ENCODE peak calls at places on chromosome 3, in nine cellular contexts. One of them, this sample, is unnamed.

GRCh38 chr3:51974963-51975856 is at the start of gene ABHD14A:
- DNase-seq in AG04449: no peak
- DNase-seq in NCI-H510A treated with DMSO at 0.1 percent for 48 hours: peak; percentile 26
- DNase-seq in left ventricle myocardium inferior: peak; percentile 74
- DNase-seq in HS-5: no peak
- DNase-seq in stimulated activated effector memory CD8-positive, alpha-beta T cell treated with anti-CD3 and anti-CD28 coated beads, Interleukin-12 subunit alpha, Interleukin-12 subunit beta, amount 100 ng/mL, for 72 hours: peak; percentile 65
- DNase-seq in heart left ventricle: peak; percentile 78
- DNase-seq in HuH-7: peak; percentile 86
- DNase-seq in left cardiac atrium: peak; percentile 78
- DNase-seq in this sample: peak; percentile 72

GRCh38 chr3:129822679-129823078 is 70.8 kb downstream of the TMCC1 start:
- DNase-seq in left cardiac atrium: no peak
- DNase-seq in stimulated activated effector memory CD8-positive, alpha-beta T cell treated with anti-CD3 and anti-CD28 coated beads, Interleukin-12 subunit alpha, Interleukin-12 subunit beta, amount 100 ng/mL, for 72 hours: no peak
- DNase-seq in heart left ventricle: no peak
- DNase-seq in HuH-7: no peak
- DNase-seq in left ventricle myocardium inferior: no peak
- DNase-seq in NCI-H510A treated with DMSO at 0.1 percent for 48 hours: no peak
- DNase-seq in HS-5: no peak
- DNase-seq in AG04449: peak; percentile 42
- DNase-seq in this sample: no peak

GRCh38 chr3:194287392-194287791 is 63.7 kb downstream of the CPN2 start:
- DNase-seq in NCI-H510A treated with DMSO at 0.1 percent for 48 hours: no peak
- DNase-seq in HS-5: no peak
- DNase-seq in left cardiac atrium: no peak
- DNase-seq in left ventricle myocardium inferior: no peak
- DNase-seq in stimulated activated effector memory CD8-positive, alpha-beta T cell treated with anti-CD3 and anti-CD28 coated beads, Interleukin-12 subunit alpha, Interleukin-12 subunit beta, amount 100 ng/mL, for 72 hours: no peak
- DNase-seq in AG04449: no peak
- DNase-seq in HuH-7: no peak
- DNase-seq in heart left ventricle: no peak
- DNase-seq in this sample: no peak

GRCh38 chr3:40765884-40766283 is 241.1 kb downstream of the ZNF621 start:
- DNase-seq in HS-5: no peak
- DNase-seq in AG04449: no peak
- DNase-seq in heart left ventricle: no peak
- DNase-seq in stimulated activated effector memory CD8-positive, alpha-beta T cell treated with anti-CD3 and anti-CD28 coated beads, Interleukin-12 subunit alpha, Interleukin-12 subunit beta, amount 100 ng/mL, for 72 hours: no peak
- DNase-seq in left cardiac atrium: no peak
- DNase-seq in NCI-H510A treated with DMSO at 0.1 percent for 48 hours: no peak
- DNase-seq in HuH-7: no peak
- DNase-seq in left ventricle myocardium inferior: no peak
- DNase-seq in this sample: no peak

GRCh38 chr3:134824676-134825290 is 29.7 kb downstream of the EPHB1 start:
- DNase-seq in NCI-H510A treated with DMSO at 0.1 percent for 48 hours: no peak
- DNase-seq in heart left ventricle: no peak
- DNase-seq in AG04449: no peak
- DNase-seq in HS-5: no peak
- DNase-seq in left ventricle myocardium inferior: no peak
- DNase-seq in HuH-7: no peak
- DNase-seq in stimulated activated effector memory CD8-positive, alpha-beta T cell treated with anti-CD3 and anti-CD28 coated beads, Interleukin-12 subunit alpha, Interleukin-12 subunit beta, amount 100 ng/mL, for 72 hours: no peak
- DNase-seq in left cardiac atrium: no peak
- DNase-seq in this sample: no peak

GRCh38 chr3:45789235-45789812 is 7.0 kb downstream of the SLC6A20 start:
- DNase-seq in stimulated activated effector memory CD8-positive, alpha-beta T cell treated with anti-CD3 and anti-CD28 coated beads, Interleukin-12 subunit alpha, Interleukin-12 subunit beta, amount 100 ng/mL, for 72 hours: no peak
- DNase-seq in HS-5: no peak
- DNase-seq in NCI-H510A treated with DMSO at 0.1 percent for 48 hours: no peak
- DNase-seq in heart left ventricle: no peak
- DNase-seq in left cardiac atrium: no peak
- DNase-seq in left ventricle myocardium inferior: no peak
- DNase-seq in AG04449: no peak
- DNase-seq in HuH-7: no peak
- DNase-seq in this sample: no peak

GRCh38 chr3:10286596-10287295 is 6.0 kb downstream of the GHRL start:
- DNase-seq in AG04449: no peak
- DNase-seq in stimulated activated effector memory CD8-positive, alpha-beta T cell treated with anti-CD3 and anti-CD28 coated beads, Interleukin-12 subunit alpha, Interleukin-12 subunit beta, amount 100 ng/mL, for 72 hours: peak; percentile 47
- DNase-seq in heart left ventricle: no peak
- DNase-seq in left cardiac atrium: no peak
- DNase-seq in left ventricle myocardium inferior: no peak
- DNase-seq in HS-5: peak; percentile 18
- DNase-seq in NCI-H510A treated with DMSO at 0.1 percent for 48 hours: no peak
- DNase-seq in HuH-7: no peak
- DNase-seq in this sample: no peak

GRCh38 chr3:34111361-34111760 is 312.9 kb downstream of the PDCD6IP start:
- DNase-seq in AG04449: no peak
- DNase-seq in NCI-H510A treated with DMSO at 0.1 percent for 48 hours: no peak
- DNase-seq in stimulated activated effector memory CD8-positive, alpha-beta T cell treated with anti-CD3 and anti-CD28 coated beads, Interleukin-12 subunit alpha, Interleukin-12 subunit beta, amount 100 ng/mL, for 72 hours: no peak
- DNase-seq in heart left ventricle: no peak
- DNase-seq in left cardiac atrium: no peak
- DNase-seq in HuH-7: no peak
- DNase-seq in HS-5: no peak
- DNase-seq in left ventricle myocardium inferior: no peak
- DNase-seq in this sample: no peak

GRCh38 chr3:45604596-45604995 is 10.0 kb downstream of the LIMD1 start:
- DNase-seq in AG04449: no peak
- DNase-seq in left cardiac atrium: no peak
- DNase-seq in HS-5: no peak
- DNase-seq in left ventricle myocardium inferior: no peak
- DNase-seq in heart left ventricle: no peak
- DNase-seq in stimulated activated effector memory CD8-positive, alpha-beta T cell treated with anti-CD3 and anti-CD28 coated beads, Interleukin-12 subunit alpha, Interleukin-12 subunit beta, amount 100 ng/mL, for 72 hours: no peak
- DNase-seq in NCI-H510A treated with DMSO at 0.1 percent for 48 hours: no peak
- DNase-seq in HuH-7: no peak
- DNase-seq in this sample: no peak

GRCh38 chr3:170689218-170689874 is 103.5 kb upstream of the SLC7A14 start:
- DNase-seq in AG04449: peak; percentile 87
- DNase-seq in left ventricle myocardium inferior: no peak
- DNase-seq in NCI-H510A treated with DMSO at 0.1 percent for 48 hours: peak; percentile 89
- DNase-seq in left cardiac atrium: no peak
- DNase-seq in stimulated activated effector memory CD8-positive, alpha-beta T cell treated with anti-CD3 and anti-CD28 coated beads, Interleukin-12 subunit alpha, Interleukin-12 subunit beta, amount 100 ng/mL, for 72 hours: no peak
- DNase-seq in HS-5: peak; percentile 91
- DNase-seq in HuH-7: no peak
- DNase-seq in heart left ventricle: no peak
- DNase-seq in this sample: no peak

GRCh38 chr3:16084887-16085286 is 89.6 kb upstream of the GALNT15 start:
- DNase-seq in AG04449: no peak
- DNase-seq in HuH-7: no peak
- DNase-seq in stimulated activated effector memory CD8-positive, alpha-beta T cell treated with anti-CD3 and anti-CD28 coated beads, Interleukin-12 subunit alpha, Interleukin-12 subunit beta, amount 100 ng/mL, for 72 hours: no peak
- DNase-seq in left ventricle myocardium inferior: no peak
- DNase-seq in HS-5: no peak
- DNase-seq in left cardiac atrium: no peak
- DNase-seq in NCI-H510A treated with DMSO at 0.1 percent for 48 hours: no peak
- DNase-seq in heart left ventricle: no peak
- DNase-seq in this sample: no peak

GRCh38 chr3:168248383-168249047 is 152.8 kb upstream of the GOLIM4 start:
- DNase-seq in HuH-7: no peak
- DNase-seq in left cardiac atrium: peak; percentile 31
- DNase-seq in AG04449: no peak
- DNase-seq in NCI-H510A treated with DMSO at 0.1 percent for 48 hours: no peak
- DNase-seq in heart left ventricle: peak; percentile 18
- DNase-seq in HS-5: peak; percentile 30
- DNase-seq in stimulated activated effector memory CD8-positive, alpha-beta T cell treated with anti-CD3 and anti-CD28 coated beads, Interleukin-12 subunit alpha, Interleukin-12 subunit beta, amount 100 ng/mL, for 72 hours: no peak
- DNase-seq in left ventricle myocardium inferior: no peak
- DNase-seq in this sample: no peak

GRCh38 chr3:124078978-124079911 is 87.3 kb upstream of the ROPN1 start:
- DNase-seq in heart left ventricle: no peak
- DNase-seq in left ventricle myocardium inferior: no peak
- DNase-seq in NCI-H510A treated with DMSO at 0.1 percent for 48 hours: peak; percentile 32
- DNase-seq in left cardiac atrium: no peak
- DNase-seq in HS-5: peak; percentile 31
- DNase-seq in AG04449: no peak
- DNase-seq in stimulated activated effector memory CD8-positive, alpha-beta T cell treated with anti-CD3 and anti-CD28 coated beads, Interleukin-12 subunit alpha, Interleukin-12 subunit beta, amount 100 ng/mL, for 72 hours: no peak
- DNase-seq in HuH-7: peak; percentile 32
- DNase-seq in this sample: no peak

GRCh38 chr3:25821746-25822573 is 32.1 kb downstream of the OXSM start:
- DNase-seq in AG04449: no peak
- DNase-seq in HS-5: no peak
- DNase-seq in heart left ventricle: no peak
- DNase-seq in left ventricle myocardium inferior: no peak
- DNase-seq in NCI-H510A treated with DMSO at 0.1 percent for 48 hours: no peak
- DNase-seq in HuH-7: no peak
- DNase-seq in left cardiac atrium: no peak
- DNase-seq in stimulated activated effector memory CD8-positive, alpha-beta T cell treated with anti-CD3 and anti-CD28 coated beads, Interleukin-12 subunit alpha, Interleukin-12 subunit beta, amount 100 ng/mL, for 72 hours: no peak
- DNase-seq in this sample: no peak

GRCh38 chr3:193790086-193790990 is 197.3 kb downstream of the OPA1 start:
- DNase-seq in HS-5: no peak
- DNase-seq in heart left ventricle: no peak
- DNase-seq in NCI-H510A treated with DMSO at 0.1 percent for 48 hours: no peak
- DNase-seq in left ventricle myocardium inferior: no peak
- DNase-seq in HuH-7: no peak
- DNase-seq in AG04449: no peak
- DNase-seq in left cardiac atrium: no peak
- DNase-seq in stimulated activated effector memory CD8-positive, alpha-beta T cell treated with anti-CD3 and anti-CD28 coated beads, Interleukin-12 subunit alpha, Interleukin-12 subunit beta, amount 100 ng/mL, for 72 hours: no peak
- DNase-seq in this sample: no peak

GRCh38 chr3:53155763-53156162 is 5.2 kb upstream of the PRKCD start:
- DNase-seq in heart left ventricle: no peak
- DNase-seq in HS-5: no peak
- DNase-seq in HuH-7: no peak
- DNase-seq in left ventricle myocardium inferior: no peak
- DNase-seq in AG04449: no peak
- DNase-seq in NCI-H510A treated with DMSO at 0.1 percent for 48 hours: peak; percentile 83
- DNase-seq in stimulated activated effector memory CD8-positive, alpha-beta T cell treated with anti-CD3 and anti-CD28 coated beads, Interleukin-12 subunit alpha, Interleukin-12 subunit beta, amount 100 ng/mL, for 72 hours: no peak
- DNase-seq in left cardiac atrium: no peak
- DNase-seq in this sample: no peak

GRCh38 chr3:58175429-58176184 is 35.2 kb downstream of the DNASE1L3 start:
- DNase-seq in NCI-H510A treated with DMSO at 0.1 percent for 48 hours: no peak
- DNase-seq in HuH-7: peak; percentile 24
- DNase-seq in left cardiac atrium: no peak
- DNase-seq in AG04449: no peak
- DNase-seq in HS-5: no peak
- DNase-seq in left ventricle myocardium inferior: no peak
- DNase-seq in stimulated activated effector memory CD8-positive, alpha-beta T cell treated with anti-CD3 and anti-CD28 coated beads, Interleukin-12 subunit alpha, Interleukin-12 subunit beta, amount 100 ng/mL, for 72 hours: no peak
- DNase-seq in heart left ventricle: no peak
- DNase-seq in this sample: no peak

GRCh38 chr3:100159564-100160153 is 45.4 kb upstream of the FILIP1L start:
- DNase-seq in AG04449: peak; percentile 46
- DNase-seq in NCI-H510A treated with DMSO at 0.1 percent for 48 hours: no peak
- DNase-seq in HS-5: peak; percentile 59
- DNase-seq in stimulated activated effector memory CD8-positive, alpha-beta T cell treated with anti-CD3 and anti-CD28 coated beads, Interleukin-12 subunit alpha, Interleukin-12 subunit beta, amount 100 ng/mL, for 72 hours: no peak
- DNase-seq in left cardiac atrium: no peak
- DNase-seq in heart left ventricle: no peak
- DNase-seq in left ventricle myocardium inferior: no peak
- DNase-seq in HuH-7: no peak
- DNase-seq in this sample: no peak

GRCh38 chr3:31541102-31541501 is 8.4 kb downstream of the STT3B start:
- DNase-seq in HuH-7: no peak
- DNase-seq in NCI-H510A treated with DMSO at 0.1 percent for 48 hours: no peak
- DNase-seq in heart left ventricle: no peak
- DNase-seq in HS-5: no peak
- DNase-seq in left cardiac atrium: no peak
- DNase-seq in left ventricle myocardium inferior: no peak
- DNase-seq in stimulated activated effector memory CD8-positive, alpha-beta T cell treated with anti-CD3 and anti-CD28 coated beads, Interleukin-12 subunit alpha, Interleukin-12 subunit beta, amount 100 ng/mL, for 72 hours: no peak
- DNase-seq in AG04449: no peak
- DNase-seq in this sample: no peak

GRCh38 chr3:195187609-195188529 is 83.1 kb downstream of the XXYLT1 start:
- DNase-seq in left cardiac atrium: no peak
- DNase-seq in HuH-7: no peak
- DNase-seq in stimulated activated effector memory CD8-positive, alpha-beta T cell treated with anti-CD3 and anti-CD28 coated beads, Interleukin-12 subunit alpha, Interleukin-12 subunit beta, amount 100 ng/mL, for 72 hours: no peak
- DNase-seq in left ventricle myocardium inferior: no peak
- DNase-seq in AG04449: no peak
- DNase-seq in HS-5: no peak
- DNase-seq in NCI-H510A treated with DMSO at 0.1 percent for 48 hours: no peak
- DNase-seq in heart left ventricle: no peak
- DNase-seq in this sample: no peak

GRCh38 chr3:14925729-14926591 is 21.4 kb upstream of the NR2C2 start:
- DNase-seq in HuH-7: peak; percentile 80
- DNase-seq in HS-5: no peak
- DNase-seq in stimulated activated effector memory CD8-positive, alpha-beta T cell treated with anti-CD3 and anti-CD28 coated beads, Interleukin-12 subunit alpha, Interleukin-12 subunit beta, amount 100 ng/mL, for 72 hours: no peak
- DNase-seq in NCI-H510A treated with DMSO at 0.1 percent for 48 hours: peak; percentile 71
- DNase-seq in left ventricle myocardium inferior: no peak
- DNase-seq in heart left ventricle: no peak
- DNase-seq in AG04449: no peak
- DNase-seq in left cardiac atrium: no peak
- DNase-seq in this sample: no peak

GRCh38 chr3:190101320-190102117 is 19.2 kb downstream of the P3H2 start:
- DNase-seq in HuH-7: no peak
- DNase-seq in AG04449: no peak
- DNase-seq in heart left ventricle: no peak
- DNase-seq in left ventricle myocardium inferior: no peak
- DNase-seq in HS-5: no peak
- DNase-seq in left cardiac atrium: no peak
- DNase-seq in NCI-H510A treated with DMSO at 0.1 percent for 48 hours: no peak
- DNase-seq in stimulated activated effector memory CD8-positive, alpha-beta T cell treated with anti-CD3 and anti-CD28 coated beads, Interleukin-12 subunit alpha, Interleukin-12 subunit beta, amount 100 ng/mL, for 72 hours: no peak
- DNase-seq in this sample: no peak

GRCh38 chr3:89179355-89179997 is 72.1 kb downstream of the EPHA3 start:
- DNase-seq in AG04449: no peak
- DNase-seq in left cardiac atrium: no peak
- DNase-seq in HS-5: no peak
- DNase-seq in NCI-H510A treated with DMSO at 0.1 percent for 48 hours: no peak
- DNase-seq in stimulated activated effector memory CD8-positive, alpha-beta T cell treated with anti-CD3 and anti-CD28 coated beads, Interleukin-12 subunit alpha, Interleukin-12 subunit beta, amount 100 ng/mL, for 72 hours: no peak
- DNase-seq in HuH-7: no peak
- DNase-seq in heart left ventricle: no peak
- DNase-seq in left ventricle myocardium inferior: no peak
- DNase-seq in this sample: no peak

GRCh38 chr3:42746455-42747450 is 26.3 kb downstream of the CCDC13 start:
- DNase-seq in stimulated activated effector memory CD8-positive, alpha-beta T cell treated with anti-CD3 and anti-CD28 coated beads, Interleukin-12 subunit alpha, Interleukin-12 subunit beta, amount 100 ng/mL, for 72 hours: no peak
- DNase-seq in left cardiac atrium: no peak
- DNase-seq in AG04449: no peak
- DNase-seq in left ventricle myocardium inferior: no peak
- DNase-seq in heart left ventricle: no peak
- DNase-seq in HS-5: no peak
- DNase-seq in NCI-H510A treated with DMSO at 0.1 percent for 48 hours: peak; percentile 26
- DNase-seq in HuH-7: no peak
- DNase-seq in this sample: no peak

GRCh38 chr3:89946863-89947262 is 839.4 kb downstream of the EPHA3 start:
- DNase-seq in NCI-H510A treated with DMSO at 0.1 percent for 48 hours: no peak
- DNase-seq in left cardiac atrium: no peak
- DNase-seq in heart left ventricle: no peak
- DNase-seq in left ventricle myocardium inferior: no peak
- DNase-seq in HuH-7: no peak
- DNase-seq in HS-5: no peak
- DNase-seq in AG04449: no peak
- DNase-seq in stimulated activated effector memory CD8-positive, alpha-beta T cell treated with anti-CD3 and anti-CD28 coated beads, Interleukin-12 subunit alpha, Interleukin-12 subunit beta, amount 100 ng/mL, for 72 hours: no peak
- DNase-seq in this sample: no peak

GRCh38 chr3:171879472-171879871 is 36.3 kb downstream of the TMEM212 start:
- DNase-seq in heart left ventricle: no peak
- DNase-seq in left ventricle myocardium inferior: no peak
- DNase-seq in AG04449: no peak
- DNase-seq in HS-5: no peak
- DNase-seq in stimulated activated effector memory CD8-positive, alpha-beta T cell treated with anti-CD3 and anti-CD28 coated beads, Interleukin-12 subunit alpha, Interleukin-12 subunit beta, amount 100 ng/mL, for 72 hours: no peak
- DNase-seq in left cardiac atrium: no peak
- DNase-seq in NCI-H510A treated with DMSO at 0.1 percent for 48 hours: peak; percentile 99
- DNase-seq in HuH-7: no peak
- DNase-seq in this sample: no peak

GRCh38 chr3:11096266-11097135 is 57.8 kb upstream of the HRH1 start:
- DNase-seq in AG04449: peak; percentile 61
- DNase-seq in HS-5: peak; percentile 68
- DNase-seq in stimulated activated effector memory CD8-positive, alpha-beta T cell treated with anti-CD3 and anti-CD28 coated beads, Interleukin-12 subunit alpha, Interleukin-12 subunit beta, amount 100 ng/mL, for 72 hours: peak; percentile 39
- DNase-seq in heart left ventricle: peak; percentile 64
- DNase-seq in left ventricle myocardium inferior: peak; percentile 70
- DNase-seq in HuH-7: no peak
- DNase-seq in left cardiac atrium: peak; percentile 91
- DNase-seq in NCI-H510A treated with DMSO at 0.1 percent for 48 hours: no peak
- DNase-seq in this sample: peak; percentile 89

GRCh38 chr3:8563146-8563545 is 61.5 kb downstream of the LMCD1 start:
- DNase-seq in HuH-7: no peak
- DNase-seq in heart left ventricle: no peak
- DNase-seq in left ventricle myocardium inferior: no peak
- DNase-seq in AG04449: no peak
- DNase-seq in stimulated activated effector memory CD8-positive, alpha-beta T cell treated with anti-CD3 and anti-CD28 coated beads, Interleukin-12 subunit alpha, Interleukin-12 subunit beta, amount 100 ng/mL, for 72 hours: no peak
- DNase-seq in NCI-H510A treated with DMSO at 0.1 percent for 48 hours: no peak
- DNase-seq in left cardiac atrium: no peak
- DNase-seq in HS-5: no peak
- DNase-seq in this sample: no peak

GRCh38 chr3:72628065-72628464 is 220.2 kb downstream of the SHQ1 start:
- DNase-seq in HuH-7: no peak
- DNase-seq in left ventricle myocardium inferior: no peak
- DNase-seq in stimulated activated effector memory CD8-positive, alpha-beta T cell treated with anti-CD3 and anti-CD28 coated beads, Interleukin-12 subunit alpha, Interleukin-12 subunit beta, amount 100 ng/mL, for 72 hours: no peak
- DNase-seq in heart left ventricle: no peak
- DNase-seq in left cardiac atrium: no peak
- DNase-seq in HS-5: no peak
- DNase-seq in NCI-H510A treated with DMSO at 0.1 percent for 48 hours: peak; percentile 71
- DNase-seq in AG04449: no peak
- DNase-seq in this sample: no peak

GRCh38 chr3:126268866-126269265 is 88.3 kb downstream of the KLF15 start:
- DNase-seq in left ventricle myocardium inferior: no peak
- DNase-seq in HS-5: no peak
- DNase-seq in stimulated activated effector memory CD8-positive, alpha-beta T cell treated with anti-CD3 and anti-CD28 coated beads, Interleukin-12 subunit alpha, Interleukin-12 subunit beta, amount 100 ng/mL, for 72 hours: no peak
- DNase-seq in heart left ventricle: no peak
- DNase-seq in HuH-7: no peak
- DNase-seq in AG04449: no peak
- DNase-seq in NCI-H510A treated with DMSO at 0.1 percent for 48 hours: peak; percentile 6
- DNase-seq in left cardiac atrium: no peak
- DNase-seq in this sample: no peak

GRCh38 chr3:99862208-99862607 is 44.5 kb downstream of the CMSS1 start:
- DNase-seq in stimulated activated effector memory CD8-positive, alpha-beta T cell treated with anti-CD3 and anti-CD28 coated beads, Interleukin-12 subunit alpha, Interleukin-12 subunit beta, amount 100 ng/mL, for 72 hours: no peak
- DNase-seq in left ventricle myocardium inferior: no peak
- DNase-seq in HS-5: peak; percentile 82
- DNase-seq in AG04449: no peak
- DNase-seq in NCI-H510A treated with DMSO at 0.1 percent for 48 hours: no peak
- DNase-seq in HuH-7: no peak
- DNase-seq in heart left ventricle: no peak
- DNase-seq in left cardiac atrium: no peak
- DNase-seq in this sample: no peak

This sample was measured in uterus.